ENCODE peak calls at places on chromosomes 12 and 14, in six cellular contexts. P, H, D, A, J and S are unnamed samples.

GRCh38 chr12:23399402-23399933 is 550.0 kb downstream of the SOX5 start:
- DNase-seq in J (no peak), P (no peak), D (peak), H (no peak), A (no peak), S (no peak)

GRCh38 chr14:75715926-75716780 is 55.1 kb downstream of the TTLL5 start:
- DNase-seq in J (peak), H (no peak), P (no peak), D (no peak), A (no peak), S (peak)

GRCh38 chr12:31324845-31325523 is 966 bp downstream of the SINHCAF start:
- DNase-seq in A (peak), D (peak), P (peak), J (peak), H (peak), S (no peak)

GRCh38 chr12:54262403-54262925 is 17.5 kb downstream of the CBX5 start:
- DNase-seq in P (peak), D (no peak), A (no peak), H (no peak), J (no peak), S (no peak)

GRCh38 chr14:89489796-89490506 is 72.9 kb upstream of the FOXN3 start:
- DNase-seq in H (no peak), A (no peak), D (peak), P (no peak), J (peak), S (no peak)

GRCh38 chr12:123897221-123897620 is 75.4 kb downstream of the CCDC92 start:
- DNase-seq in J (no peak), A (no peak), D (no peak), P (no peak), H (no peak), S (peak)

GRCh38 chr12:67698711-67699603 is 50.4 kb downstream of the DYRK2 start:
- DNase-seq in D (no peak), A (no peak), J (peak), P (no peak), H (no peak), S (no peak)

GRCh38 chr14:50741571-50741970 is 73.5 kb upstream of the SAV1 start:
- DNase-seq in D (no peak), P (no peak), J (no peak), A (no peak), H (no peak), S (no peak)

GRCh38 chr14:44099752-44100462 is 407.2 kb downstream of the FSCB start:
- DNase-seq in P (no peak), H (no peak), D (no peak), A (no peak), J (no peak), S (no peak)

GRCh38 chr12:110619534-110619953 is 5.6 kb downstream of the TCTN1 start:
- DNase-seq in H (no peak), P (no peak), D (no peak), A (peak), J (no peak), S (no peak)

GRCh38 chr14:104555621-104556255 is 23.8 kb upstream of the C14orf180 start:
- DNase-seq in H (peak), P (no peak), J (no peak), A (no peak), D (no peak), S (no peak)

GRCh38 chr12:106358410-106359241 is 1.1 kb downstream of the POLR3B start:
- DNase-seq in J (peak), H (peak), D (peak), P (peak), A (no peak), S (peak)

GRCh38 chr12:93676408-93677194 is 574 bp upstream of the CRADD start:
- DNase-seq in P (no peak), A (no peak), H (no peak), D (no peak), J (no peak), S (no peak)

GRCh38 chr14:99551034-99551922 is 52.7 kb downstream of the CCDC85C start:
- DNase-seq in A (no peak), J (no peak), D (no peak), P (no peak), H (no peak), S (no peak)

GRCh38 chr14:103846569-103847438 is 571 bp downstream of the PPP1R13B start:
- DNase-seq in D (peak), P (no peak), H (peak), J (no peak), A (peak), S (no peak)

GRCh38 chr14:93163570-93163969 is 21.1 kb downstream of the MOAP1 start:
- DNase-seq in J (no peak), H (no peak), D (no peak), P (no peak), A (no peak), S (no peak)

GRCh38 chr12:11621797-11622423 is 27.6 kb upstream of the ETV6 start:
- DNase-seq in P (no peak), A (no peak), D (no peak), H (no peak), J (no peak), S (no peak)

GRCh38 chr12:105480162-105480561 is 149.7 kb downstream of the C12orf75 start:
- DNase-seq in H (no peak), J (no peak), P (no peak), D (no peak), A (no peak), S (no peak)

GRCh38 chr12:93156091-93156490 is 221.6 kb upstream of the NUDT4 start:
- DNase-seq in A (no peak), P (no peak), D (peak), H (no peak), J (no peak), S (no peak)

GRCh38 chr12:76010732-76011458 is 20.7 kb downstream of the PHLDA1 start:
- DNase-seq in D (no peak), J (no peak), P (no peak), A (no peak), H (no peak), S (no peak)

GRCh38 chr14:22572562-22573058 is 16.4 kb downstream of the DAD1 start:
- DNase-seq in J (peak), A (no peak), H (no peak), D (no peak), P (no peak), S (no peak)